ENCODE peak calls at places on chromosomes 6 and 20, in seven cellular contexts. V is HepG2, E is IMR-90, K is endothelial cell of umbilical vein, L is H1, X is K562, M is GM12878. F is an unnamed sample.

GRCh38 chr6:125203395-125203794 is 49.8 kb downstream of the TPD52L1 start:
- DNase-seq in K (no peak), X (peak; percentile 57), V (no peak), E (no peak), L (no peak), M (no peak), F (no peak)

GRCh38 chr6:21079468-21080048 is 514.0 kb upstream of the SOX4 start:
- DNase-seq in M (no peak), E (peak; percentile 20), K (no peak), X (no peak), V (no peak), L (no peak), F (no peak)

GRCh38 chr6:161079566-161080262 is 88.1 kb downstream of the MAP3K4 start:
- DNase-seq in X (peak; percentile 30), M (no peak), K (no peak), V (no peak), E (peak; percentile 88), L (no peak), F (no peak)

GRCh38 chr6:133855994-133856393 is 32.9 kb upstream of the TCF21 start:
- DNase-seq in M (no peak), X (no peak), E (no peak), K (no peak), L (no peak), V (no peak), F (no peak)

GRCh38 chr20:60424267-60424904 is 466.2 kb downstream of the CDH26 start:
- DNase-seq in X (no peak), K (no peak), V (no peak), M (no peak), L (no peak), E (peak; percentile 3), F (no peak)

GRCh38 chr20:5845686-5846651 is 95.8 kb downstream of the SHLD1 start:
- DNase-seq in V (no peak), M (peak; percentile 12), L (no peak), K (no peak), X (no peak), E (peak; percentile 45), F (no peak)

GRCh38 chr6:162705736-162706135 is 21.8 kb downstream of the PRKN start:
- DNase-seq in X (no peak), L (no peak), K (no peak), V (no peak), E (no peak), M (no peak), F (no peak)

GRCh38 chr6:117930645-117931044 is 23.6 kb downstream of the SLC35F1 start:
- DNase-seq in M (no peak), X (no peak), K (no peak), V (no peak), E (no peak), L (no peak), F (no peak)

GRCh38 chr6:35729349-35729678 is 7.5 kb upstream of the ARMC12 start:
- DNase-seq in M (no peak), L (no peak), E (no peak), V (no peak), K (no peak), X (no peak), F (no peak)

GRCh38 chr6:35731736-35732532 is 4.9 kb upstream of the ARMC12 start:
- DNase-seq in E (peak; percentile 83), X (peak; percentile 98), L (peak; percentile 95), M (peak; percentile 67), K (peak; percentile 87), V (peak; percentile 96), F (no peak)

GRCh38 chr6:35729722-35730121 is 7.1 kb upstream of the ARMC12 start:
- DNase-seq in M (no peak), K (no peak), L (no peak), X (no peak), V (no peak), E (no peak), F (no peak)

GRCh38 chr6:35731414-35731735 is 5.5 kb upstream of the ARMC12 start:
- DNase-seq in X (peak; percentile 95), L (peak; percentile 99), M (peak; percentile 72), V (peak; percentile 89), K (peak; percentile 85), E (peak; percentile 67), F (no peak)

DNA sequence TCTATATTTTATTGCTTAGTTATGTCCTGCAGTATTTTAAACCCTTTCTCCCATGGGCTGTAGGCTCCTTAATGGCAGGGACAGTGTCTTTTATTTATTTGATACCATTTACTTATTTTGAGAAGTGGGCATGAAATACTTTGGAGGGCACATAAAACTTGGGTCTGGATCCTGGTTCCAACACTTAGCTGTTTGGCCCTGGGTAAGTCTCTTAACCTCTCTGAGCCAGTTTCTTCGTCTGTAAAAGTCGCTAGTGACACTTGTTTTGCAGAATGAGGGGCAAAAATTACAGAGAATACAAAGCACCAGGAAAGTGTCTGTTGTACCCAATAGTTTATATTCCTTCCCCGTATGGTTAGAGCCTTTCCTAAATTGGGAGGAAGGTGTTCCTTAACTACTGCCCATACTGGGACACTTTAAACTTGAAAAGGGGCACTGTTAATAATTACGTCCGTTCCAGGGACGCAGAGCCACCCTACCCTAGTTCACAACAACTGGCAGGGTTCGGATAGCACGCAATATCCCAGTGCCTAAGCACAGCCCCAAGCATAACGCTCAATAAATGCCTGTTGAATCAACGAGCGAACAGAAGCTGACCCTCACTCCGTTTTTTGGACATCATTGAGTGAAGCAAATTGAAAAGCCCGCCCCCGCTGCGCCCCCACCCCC is 6.0 kb upstream of the ARMC12 start:
- DNase-seq in E (no peak), X (no peak), M (no peak), L (no peak), K (no peak), V (no peak), F (no peak)
- H3K9ac ChIP-seq in E (no peak overlapping the region), X (peak overlapping the region; percentile 61), M (no peak overlapping the region), L (peak overlapping the region; percentile 58), K (peak overlapping the region; percentile 93), V (no peak overlapping the region), F (peak overlapping the region; percentile 44)

GRCh38 chr20:25218492-25218891 is 23.0 kb downstream of the ENTPD6 start:
- DNase-seq in V (no peak), M (no peak), X (no peak), E (no peak), L (no peak), K (no peak), F (no peak)

GRCh38 chr20:25216199-25216945 is 20.9 kb downstream of the ENTPD6 start:
- DNase-seq in X (no peak), M (no peak), V (no peak), L (no peak), K (no peak), E (no peak), F (no peak)

GRCh38 chr20:25217161-25218108 is 21.9 kb downstream of the ENTPD6 start:
- DNase-seq in K (no peak), E (no peak), V (no peak), L (no peak), X (no peak), M (no peak), F (no peak)

GRCh38 chr20:25219365-25219764 is 23.9 kb downstream of the ENTPD6 start:
- DNase-seq in K (no peak), V (no peak), L (no peak), E (no peak), X (no peak), M (no peak), F (no peak)

DNA sequence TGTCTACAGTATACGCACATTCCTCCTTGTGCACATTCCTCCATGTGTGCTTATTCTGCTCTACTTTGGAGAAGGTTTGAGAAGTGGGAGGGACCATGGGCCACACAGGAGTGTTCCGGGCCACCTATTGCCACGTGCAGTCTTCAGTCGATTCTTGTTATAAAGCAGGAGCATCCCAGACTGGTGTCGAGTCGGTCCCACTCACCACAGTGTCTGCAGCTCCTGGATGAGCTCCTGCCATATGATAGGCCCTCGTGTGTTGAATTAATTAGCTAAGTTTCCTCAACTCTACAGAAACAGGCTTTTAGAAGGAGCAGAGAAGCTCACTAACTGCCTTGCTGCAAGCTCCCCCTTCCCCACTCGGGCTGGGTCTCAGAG is 22.6 kb downstream of the ENTPD6 start:
- DNase-seq in X (no peak), V (no peak), K (no peak), M (no peak), L (no peak), E (no peak), F (no peak)
- TF ChIP-seq POLR2A in X (no peak), V (no peak), K (no peak), M (no peak), L (no peak), E (no peak), F (no peak)

GRCh38 chr6:144922120-144922722 is 637.1 kb downstream of the UTRN start:
- DNase-seq in K (no peak), L (no peak), E (peak; percentile 42), V (no peak), X (no peak), M (no peak), F (no peak)

GRCh38 chr6:144919573-144919972 is 634.4 kb downstream of the UTRN start:
- DNase-seq in K (no peak), E (no peak), M (no peak), L (no peak), V (no peak), X (no peak), F (no peak)

GRCh38 chr6:144920391-144920983 is 635.4 kb downstream of the UTRN start:
- DNase-seq in X (no peak), E (no peak), K (no peak), L (no peak), M (no peak), V (no peak), F (no peak)

GRCh38 chr6:144918073-144918472 is 632.9 kb downstream of the UTRN start:
- DNase-seq in L (no peak), K (no peak), M (no peak), V (no peak), X (no peak), E (no peak), F (no peak)

GRCh38 chr6:144921206-144921975 is 636.3 kb downstream of the UTRN start:
- DNase-seq in X (no peak), K (no peak), V (peak; percentile 16), E (no peak), L (no peak), M (no peak), F (no peak)
- H3K9ac ChIP-seq in X (no peak overlapping the region), K (no peak overlapping the region), V (no peak overlapping the region), E (no peak overlapping the region), L (no peak overlapping the region), M (no peak overlapping the region), F (peak overlapping the region; percentile 80)

GRCh38 chr6:17987576-17988421 is at the start of gene KIF13A:
- DNase-seq in X (peak; percentile 90), E (peak; percentile 59), K (peak; percentile 83), L (peak; percentile 69), M (no peak), V (peak; percentile 54), F (no peak)

GRCh38 chr6:17985934-17986655 is 1.3 kb downstream of the KIF13A start:
- DNase-seq in M (no peak), E (no peak), X (no peak), L (no peak), K (peak; percentile 15), V (no peak), F (no peak)

GRCh38 chr6:17988422-17988944 is 1.0 kb upstream of the KIF13A start:
- DNase-seq in K (no peak), L (peak; percentile 29), V (peak; percentile 16), E (no peak), M (no peak), X (no peak), F (no peak)

GRCh38 chr6:17984822-17985660 is 2.4 kb downstream of the KIF13A start:
- DNase-seq in L (peak; percentile 22), M (no peak), E (peak; percentile 23), V (no peak), K (peak; percentile 43), X (no peak), F (no peak)

DNA sequence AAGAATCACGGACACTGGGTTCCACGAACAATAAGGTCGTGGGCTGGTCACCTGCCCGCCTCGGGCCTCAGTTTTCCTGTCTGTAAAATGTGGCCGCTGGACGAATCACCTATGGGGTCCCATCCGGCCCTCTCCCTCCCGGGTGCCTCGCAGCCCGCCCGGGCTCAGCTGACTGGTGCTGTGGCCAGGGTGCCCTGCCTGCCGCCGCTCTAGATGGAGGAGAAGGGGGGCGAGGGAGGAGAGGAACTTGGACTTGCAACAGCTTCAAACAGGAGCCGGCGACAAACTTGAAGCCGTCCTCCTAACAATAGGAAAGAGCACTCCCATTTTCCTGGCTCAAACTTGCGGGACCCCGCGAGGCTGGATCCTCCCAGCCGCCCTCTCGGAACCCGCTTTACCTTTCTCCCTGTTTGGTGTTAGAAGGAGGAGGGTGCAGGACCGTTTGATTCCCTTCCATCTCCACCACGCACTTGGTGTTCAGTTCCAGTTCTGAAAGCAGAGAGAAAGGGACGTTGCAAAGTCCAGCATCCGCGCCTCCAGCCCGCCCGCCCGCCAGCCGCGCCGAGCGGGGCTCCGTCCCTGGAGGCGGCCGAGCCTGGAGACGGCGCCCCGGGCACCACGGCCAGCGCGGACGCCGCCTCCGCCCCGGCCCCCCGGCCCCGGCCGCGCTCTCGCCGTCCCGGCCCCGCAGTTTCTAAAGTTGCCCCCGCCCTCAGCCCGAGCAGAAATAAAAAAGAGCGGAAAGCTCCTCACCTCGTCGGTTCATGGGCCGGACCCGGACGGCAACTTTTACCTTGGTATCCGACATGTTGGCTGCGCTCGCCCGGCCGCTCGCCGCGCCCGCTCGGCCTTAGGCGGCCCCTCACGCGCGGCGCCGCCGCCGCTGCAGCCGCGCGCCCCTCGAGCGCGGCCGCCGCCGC is 519 bp downstream of the KIF13A start:
- DNase-seq in X (peak; percentile 68), K (peak; percentile 71), L (peak; percentile 75), E (peak; percentile 39), V (peak; percentile 81), M (no peak), F (no peak)
- TF ChIP-seq POLR2A in X (peak; percentile 23), K (no peak), L (peak; percentile 78), E (no peak), V (peak; percentile 35), M (no peak), F (peak; percentile 21)

F was measured in HCT116.